ENCODE peak calls at places on chromosomes 11 and 22, in five cellular contexts. C is cardiac fibroblast, W is GM12865, V is SK-N-DZ, B is amniotic stem cell. R is an unnamed sample.

GRCh38 chr11:770642-771616 is 6.4 kb downstream of the GATD1 start:
- DNase-seq in C (no peak), W (no peak), V (no peak), B (no peak), R (no peak)

GRCh38 chr11:36684840-36685800 is 87.1 kb upstream of the RAG2 start:
- DNase-seq in C (no peak), W (peak; percentile 12), V (no peak), B (no peak), R (no peak)

GRCh38 chr22:17116931-17117330 is 4.2 kb downstream of the TMEM121B start:
- DNase-seq in C (no peak), W (no peak), V (no peak), B (no peak), R (no peak)

GRCh38 chr11:2473361-2474058 is 28.7 kb downstream of the KCNQ1 start:
- DNase-seq in C (no peak), W (no peak), V (no peak), B (no peak), R (no peak)

GRCh38 chr11:61694971-61695706 is 14.9 kb downstream of the DAGLA start:
- DNase-seq in C (peak; percentile 14), W (no peak), V (no peak), B (no peak), R (no peak)

GRCh38 chr11:68950776-68951175 is 30.0 kb downstream of the MRGPRD start:
- DNase-seq in C (no peak), W (no peak), V (no peak), B (no peak), R (no peak)

GRCh38 chr11:10455637-10456487 is 798 bp downstream of the AMPD3 start:
- DNase-seq in C (peak; percentile 84), W (peak; percentile 92), V (peak; percentile 82), B (peak; percentile 69), R (peak; percentile 29)

GRCh38 chr11:133058501-133058900 is 473.8 kb downstream of the OPCML start:
- DNase-seq in C (no peak), W (no peak), V (no peak), B (no peak), R (no peak)

GRCh38 chr22:28188480-28188879 is 269.4 kb upstream of the PITPNB start:
- DNase-seq in C (no peak), W (no peak), V (no peak), B (no peak), R (no peak)

GRCh38 chr11:59615637-59616395 is at the start of gene OSBP:
- DNase-seq in C (peak; percentile 100), W (peak; percentile 100), V (peak; percentile 100), B (peak; percentile 100), R (peak; percentile 100)

GRCh38 chr11:13963169-13963948 is 836 bp downstream of the SPON1 start:
- DNase-seq in C (no peak), W (no peak), V (no peak), B (no peak), R (no peak)

GRCh38 chr11:59756496-59756840 is 1.3 kb downstream of the STX3 start:
- DNase-seq in C (peak; percentile 53), W (no peak), V (no peak), B (no peak), R (no peak)

GRCh38 chr11:44748606-44749005 is 21.8 kb downstream of the TSPAN18 start:
- DNase-seq in C (no peak), W (no peak), V (no peak), B (no peak), R (no peak)

GRCh38 chr11:26143553-26144308 is 188.2 kb upstream of the ANO3 start:
- DNase-seq in C (no peak), W (no peak), V (no peak), B (no peak), R (no peak)

GRCh38 chr22:49812838-49813237 is 14.8 kb downstream of the BRD1 start:
- DNase-seq in C (peak; percentile 57), W (no peak), V (no peak), B (no peak), R (no peak)

GRCh38 chr22:33864723-33865130 is 55.5 kb downstream of the LARGE1 start:
- DNase-seq in C (no peak), W (peak; percentile 52), V (no peak), B (no peak), R (no peak)

GRCh38 chr11:560305-561147 is at the start of the genes LMNTD2 and RASSF7:
- DNase-seq in C (peak; percentile 73), W (peak; percentile 96), V (peak; percentile 84), B (peak; percentile 52), R (no peak)

GRCh38 chr11:85759915-85760314 is 51.0 kb downstream of the SYTL2 start:
- DNase-seq in C (peak; percentile 72), W (no peak), V (no peak), B (no peak), R (peak; percentile 66)

GRCh38 chr11:27303903-27304302 is 59.1 kb downstream of the CCDC34 start:
- DNase-seq in C (no peak), W (no peak), V (no peak), B (no peak), R (no peak)

GRCh38 chr11:32892355-32893090 is at the start of gene QSER1:
- DNase-seq in C (peak; percentile 48), W (peak; percentile 84), V (peak; percentile 71), B (no peak), R (no peak)

GRCh38 chr11:94325681-94326080 is 21.3 kb downstream of the IZUMO1R start:
- DNase-seq in C (peak; percentile 59), W (peak; percentile 78), V (no peak), B (no peak), R (no peak)

GRCh38 chr22:46362221-46362933 is 26.9 kb downstream of the TRMU start:
- DNase-seq in C (no peak), W (peak; percentile 62), V (no peak), B (no peak), R (no peak)

GRCh38 chr11:85626496-85626895 is 648 bp downstream of the DLG2 start:
- DNase-seq in C (no peak), W (no peak), V (no peak), B (no peak), R (no peak)

GRCh38 chr22:35215993-35216392 is 41.3 kb upstream of the HMGXB4 start:
- DNase-seq in C (no peak), W (no peak), V (no peak), B (no peak), R (no peak)

GRCh38 chr11:69427906-69428880 is 53.3 kb upstream of the LINC01488 start:
- DNase-seq in C (no peak), W (no peak), V (no peak), B (no peak), R (no peak)

R was measured in HFF-Myc.